ENCODE peak calls at places on chromosome X, in ten cellular contexts. X is endothelial cell; L is mesendoderm; H is MM.1S; C is hippocampal formation; T is activated CD4-positive, alpha-beta T cell treated with anti-CD3 and anti-CD28 coated beads, Interleukin-2, amount 10 ng/mL, durations not matched to agents 7 days and 5 days; V is mesenchymal stem cell; J is fibroblast of the conjunctiva; A is GM12891; M is DMS153. R is an unnamed sample.

GRCh38 chrX:43316161-43316560 is 339.9 kb upstream of the MAOA start:
- DNase-seq in X (no peak), L (no peak), H (no peak), C (no peak), T (no peak), V (no peak), J (no peak), A (no peak), M (no peak), R (no peak)

GRCh38 chrX:40199704-40200103 is 101.9 kb upstream of the BCOR start:
- DNase-seq in X (no peak), L (no peak), H (no peak), C (no peak), T (no peak), V (no peak), J (no peak), A (no peak), M (no peak), R (no peak)

GRCh38 chrX:13398073-13398823 is 78.4 kb upstream of the ATXN3L start:
- DNase-seq in X (no peak), L (peak), H (no peak), C (no peak), T (no peak), V (peak), J (peak), A (no peak), M (no peak), R (peak)

GRCh38 chrX:1589356-1590130 is 1.9 kb upstream of the AKAP17A start:
- DNase-seq in X (no peak), L (peak), H (no peak), C (no peak), T (no peak), V (no peak), J (no peak), A (no peak), M (no peak), R (no peak)

GRCh38 chrX:24169211-24169610 is 19.7 kb downstream of the ZFX start:
- DNase-seq in X (no peak), L (no peak), H (no peak), C (no peak), T (no peak), V (no peak), J (no peak), A (no peak), M (no peak), R (no peak)

GRCh38 chrX:136933617-136934145 is 53.2 kb upstream of the RBMX start:
- DNase-seq in X (no peak), L (no peak), H (no peak), C (no peak), T (no peak), V (no peak), J (no peak), A (no peak), M (no peak), R (no peak)

GRCh38 chrX:78514852-78515251 is 144.3 kb downstream of the RTL3 start:
- DNase-seq in X (no peak), L (peak), H (peak), C (no peak), T (no peak), V (no peak), J (no peak), A (no peak), M (no peak), R (no peak)

GRCh38 chrX:1397001-1397400 is 5.1 kb upstream of the SLC25A6 start:
- DNase-seq in X (no peak), L (no peak), H (no peak), C (no peak), T (no peak), V (no peak), J (no peak), A (no peak), M (no peak), R (no peak)

GRCh38 chrX:129493643-129494042 is 29.6 kb downstream of the SMARCA1 start:
- DNase-seq in X (no peak), L (no peak), H (no peak), C (no peak), T (no peak), V (peak), J (no peak), A (no peak), M (no peak), R (peak)

GRCh38 chrX:139106111-139106510 is 394.6 kb upstream of the FGF13 start:
- DNase-seq in X (no peak), L (peak), H (no peak), C (no peak), T (no peak), V (peak), J (no peak), A (no peak), M (no peak), R (no peak)

GRCh38 chrX:129115104-129115503 is 408.2 kb downstream of the SMARCA1 start:
- DNase-seq in X (peak), L (peak), H (peak), C (no peak), T (peak), V (peak), J (no peak), A (peak), M (peak), R (no peak)

GRCh38 chrX:72395252-72395651 is 89.5 kb upstream of the CITED1 start:
- DNase-seq in X (no peak), L (no peak), H (no peak), C (no peak), T (no peak), V (peak), J (no peak), A (no peak), M (no peak), R (no peak)

GRCh38 chrX:2370436-2370835 is 130.3 kb downstream of the DHRSX start:
- DNase-seq in X (no peak), L (peak), H (no peak), C (no peak), T (no peak), V (no peak), J (no peak), A (no peak), M (no peak), R (no peak)

GRCh38 chrX:38856670-38857069 is 55.4 kb downstream of the MID1IP1 start:
- DNase-seq in X (no peak), L (no peak), H (no peak), C (no peak), T (no peak), V (no peak), J (no peak), A (no peak), M (no peak), R (no peak)

GRCh38 chrX:40310016-40310415 is 212.3 kb upstream of the BCOR start:
- DNase-seq in X (no peak), L (no peak), H (no peak), C (no peak), T (no peak), V (no peak), J (no peak), A (no peak), M (no peak), R (no peak)

GRCh38 chrX:150621652-150622051 is 53.2 kb downstream of the MTM1 start:
- DNase-seq in X (no peak), L (no peak), H (no peak), C (no peak), T (no peak), V (no peak), J (no peak), A (no peak), M (no peak), R (no peak)

GRCh38 chrX:134460861-134461218 is 875 bp downstream of the HPRT1 start:
- DNase-seq in X (no peak), L (peak), H (peak), C (no peak), T (no peak), V (peak), J (no peak), A (no peak), M (no peak), R (no peak)

GRCh38 chrX:56788717-56789122 is 59.7 kb downstream of the NBDY start:
- DNase-seq in X (no peak), L (no peak), H (peak), C (peak), T (peak), V (no peak), J (peak), A (no peak), M (no peak), R (no peak)

GRCh38 chrX:44890247-44890646 is 17.3 kb downstream of the KDM6A start:
- DNase-seq in X (no peak), L (no peak), H (no peak), C (no peak), T (no peak), V (no peak), J (no peak), A (no peak), M (no peak), R (no peak)

GRCh38 chrX:108186811-108187210 is 95.2 kb downstream of the ATG4A start:
- DNase-seq in X (no peak), L (no peak), H (no peak), C (no peak), T (no peak), V (peak), J (peak), A (no peak), M (no peak), R (peak)

GRCh38 chrX:9871871-9872270 is 85.6 kb downstream of the SHROOM2 start:
- DNase-seq in X (no peak), L (no peak), H (no peak), C (no peak), T (no peak), V (no peak), J (no peak), A (no peak), M (no peak), R (no peak)

GRCh38 chrX:23784487-23785301 is 1.7 kb downstream of the SAT1 start:
- DNase-seq in X (no peak), L (no peak), H (no peak), C (no peak), T (peak), V (peak), J (peak), A (no peak), M (no peak), R (peak)

GRCh38 chrX:112851806-112852205 is 11.2 kb upstream of the AMOT start:
- DNase-seq in X (no peak), L (no peak), H (peak), C (no peak), T (no peak), V (peak), J (peak), A (no peak), M (no peak), R (peak)

GRCh38 chrX:130130990-130131389 is 20.7 kb upstream of the ELF4 start:
- DNase-seq in X (no peak), L (no peak), H (no peak), C (no peak), T (no peak), V (no peak), J (no peak), A (no peak), M (no peak), R (no peak)

GRCh38 chrX:112356031-112356430 is 273.5 kb upstream of the TRPC5 start:
- DNase-seq in X (no peak), L (no peak), H (no peak), C (no peak), T (no peak), V (no peak), J (no peak), A (no peak), M (no peak), R (no peak)

GRCh38 chrX:39667746-39668507 is 429.8 kb downstream of the BCOR start:
- DNase-seq in X (no peak), L (no peak), H (no peak), C (no peak), T (no peak), V (no peak), J (no peak), A (no peak), M (no peak), R (no peak)

GRCh38 chrX:39214380-39215126 is 413.3 kb downstream of the MID1IP1 start:
- DNase-seq in X (no peak), L (no peak), H (no peak), C (no peak), T (no peak), V (no peak), J (no peak), A (no peak), M (no peak), R (no peak)

GRCh38 chrX:29431895-29432294 is 783.5 kb upstream of the MAGEB2 start:
- DNase-seq in X (no peak), L (no peak), H (no peak), C (no peak), T (no peak), V (no peak), J (no peak), A (no peak), M (no peak), R (no peak)

GRCh38 chrX:42519666-42520231 is 258.2 kb downstream of the PPP1R2C start:
- DNase-seq in X (no peak), L (no peak), H (no peak), C (no peak), T (no peak), V (peak), J (peak), A (no peak), M (no peak), R (peak)

GRCh38 chrX:14029039-14029424 is 660 bp downstream of the GEMIN8 start:
- DNase-seq in X (no peak), L (peak), H (peak), C (no peak), T (no peak), V (peak), J (no peak), A (no peak), M (no peak), R (no peak)

GRCh38 chrX:24694825-24695224 is 1.1 kb downstream of the POLA1 start:
- DNase-seq in X (no peak), L (no peak), H (no peak), C (no peak), T (no peak), V (peak), J (no peak), A (no peak), M (no peak), R (no peak)

GRCh38 chrX:71128915-71129765 is 10.7 kb downstream of the MED12 start:
- DNase-seq in X (peak), L (peak), H (peak), C (peak), T (peak), V (peak), J (peak), A (no peak), M (no peak), R (no peak)

GRCh38 chrX:87732133-87732532 is 214.5 kb downstream of the KLHL4 start:
- DNase-seq in X (no peak), L (peak), H (no peak), C (no peak), T (no peak), V (no peak), J (no peak), A (no peak), M (no peak), R (no peak)

GRCh38 chrX:108018659-108019381 is 26.0 kb upstream of the VSIG1 start:
- DNase-seq in X (no peak), L (no peak), H (peak), C (no peak), T (peak), V (no peak), J (no peak), A (no peak), M (no peak), R (no peak)

R was measured in skeletal muscle cell.